ENCODE peak calls at places on chromosomes 5 and 9, in eight cellular contexts. E, H, D, C, O, L, X and T are unnamed samples.

GRCh38 chr5:142655339-142656267 is 30.3 kb downstream of the FGF1 start:
- DNase-seq in E (peak), H (peak), D (peak), C (peak), O (peak), L (peak), X (peak), T (peak)

GRCh38 chr5:77498952-77499351 is 6.8 kb upstream of the WDR41 start:
- DNase-seq in E (no peak), H (no peak), D (no peak), C (no peak), O (no peak), L (no peak), X (no peak), T (no peak)

GRCh38 chr9:22469928-22470544 is 23.4 kb downstream of the DMRTA1 start:
- DNase-seq in E (no peak), H (peak), D (no peak), C (peak), O (no peak), L (peak), X (no peak), T (no peak)

GRCh38 chr5:79181419-79182022 is 54.4 kb upstream of the JMY start:
- DNase-seq in E (no peak), H (no peak), D (no peak), C (no peak), O (no peak), L (no peak), X (no peak), T (no peak)

GRCh38 chr5:39151731-39152130 is 67.6 kb downstream of the FYB1 start:
- DNase-seq in E (no peak), H (no peak), D (no peak), C (no peak), O (no peak), L (no peak), X (no peak), T (no peak)

GRCh38 chr9:113352006-113352405 is 2.7 kb downstream of the BSPRY start:
- DNase-seq in E (no peak), H (no peak), D (no peak), C (peak), O (no peak), L (no peak), X (no peak), T (no peak)

GRCh38 chr5:14676320-14676719 is 11.8 kb downstream of the OTULIN start:
- DNase-seq in E (no peak), H (peak), D (no peak), C (peak), O (no peak), L (no peak), X (no peak), T (no peak)

GRCh38 chr5:56457887-56458451 is 224.8 kb upstream of the ANKRD55 start:
- DNase-seq in E (no peak), H (peak), D (no peak), C (no peak), O (no peak), L (no peak), X (no peak), T (no peak)

GRCh38 chr9:138073808-138074207 is 196.2 kb downstream of the CACNA1B start:
- DNase-seq in E (peak), H (no peak), D (no peak), C (no peak), O (no peak), L (no peak), X (no peak), T (no peak)

GRCh38 chr9:120710110-120710981 is 3.9 kb downstream of the MEGF9 start:
- DNase-seq in E (no peak), H (peak), D (no peak), C (peak), O (no peak), L (peak), X (no peak), T (no peak)

GRCh38 chr5:128764910-128765309 is 200.4 kb upstream of the SLC27A6 start:
- DNase-seq in E (no peak), H (no peak), D (no peak), C (no peak), O (no peak), L (no peak), X (no peak), T (no peak)

GRCh38 chr5:134227259-134227658 is 1.4 kb upstream of the PPP2CA start:
- DNase-seq in E (no peak), H (no peak), D (no peak), C (no peak), O (no peak), L (peak), X (no peak), T (peak)

GRCh38 chr9:33903157-33903780 is 86.3 kb downstream of the UBE2R2 start:
- DNase-seq in E (no peak), H (no peak), D (no peak), C (no peak), O (no peak), L (peak), X (no peak), T (no peak)

GRCh38 chr9:119667163-119667562 is 297.9 kb upstream of the BRINP1 start:
- DNase-seq in E (no peak), H (no peak), D (no peak), C (no peak), O (no peak), L (no peak), X (no peak), T (no peak)

GRCh38 chr5:107542831-107543231 is 127.9 kb downstream of the EFNA5 start:
- DNase-seq in E (peak), H (peak), D (no peak), C (peak), O (peak), L (peak), X (peak), T (no peak)

GRCh38 chr5:93512799-93513198 is 68.2 kb downstream of the NR2F1-AS1 start:
- DNase-seq in E (no peak), H (peak), D (no peak), C (peak), O (no peak), L (no peak), X (no peak), T (no peak)

GRCh38 chr5:133706732-133707430 is 94.5 kb upstream of the FSTL4 start:
- DNase-seq in E (no peak), H (no peak), D (no peak), C (no peak), O (no peak), L (no peak), X (no peak), T (no peak)

GRCh38 chr9:137034039-137034708 is 2.3 kb upstream of the FUT7 start:
- DNase-seq in E (no peak), H (no peak), D (no peak), C (no peak), O (no peak), L (no peak), X (no peak), T (no peak)

GRCh38 chr9:28600226-28600625 is 1026.9 kb upstream of the C9orf72 start:
- DNase-seq in E (no peak), H (no peak), D (no peak), C (no peak), O (no peak), L (no peak), X (no peak), T (no peak)

GRCh38 chr5:67028371-67028770 is 168.2 kb downstream of the CD180 start:
- DNase-seq in E (no peak), H (no peak), D (no peak), C (no peak), O (no peak), L (no peak), X (no peak), T (no peak)
- H3K27ac ChIP-seq in E (no peak), H (no peak), D (no peak), C (no peak), O (no peak), L (no peak), X (no peak), T (no peak)

GRCh38 chr9:134373953-134374300 is 47.7 kb downstream of the RXRA start:
- DNase-seq in E (no peak), H (no peak), D (peak), C (no peak), O (no peak), L (no peak), X (no peak), T (no peak)
- H3K27ac ChIP-seq in E (peak), H (no peak), D (peak), C (no peak), O (peak), L (no peak), X (peak), T (peak)

DNA sequence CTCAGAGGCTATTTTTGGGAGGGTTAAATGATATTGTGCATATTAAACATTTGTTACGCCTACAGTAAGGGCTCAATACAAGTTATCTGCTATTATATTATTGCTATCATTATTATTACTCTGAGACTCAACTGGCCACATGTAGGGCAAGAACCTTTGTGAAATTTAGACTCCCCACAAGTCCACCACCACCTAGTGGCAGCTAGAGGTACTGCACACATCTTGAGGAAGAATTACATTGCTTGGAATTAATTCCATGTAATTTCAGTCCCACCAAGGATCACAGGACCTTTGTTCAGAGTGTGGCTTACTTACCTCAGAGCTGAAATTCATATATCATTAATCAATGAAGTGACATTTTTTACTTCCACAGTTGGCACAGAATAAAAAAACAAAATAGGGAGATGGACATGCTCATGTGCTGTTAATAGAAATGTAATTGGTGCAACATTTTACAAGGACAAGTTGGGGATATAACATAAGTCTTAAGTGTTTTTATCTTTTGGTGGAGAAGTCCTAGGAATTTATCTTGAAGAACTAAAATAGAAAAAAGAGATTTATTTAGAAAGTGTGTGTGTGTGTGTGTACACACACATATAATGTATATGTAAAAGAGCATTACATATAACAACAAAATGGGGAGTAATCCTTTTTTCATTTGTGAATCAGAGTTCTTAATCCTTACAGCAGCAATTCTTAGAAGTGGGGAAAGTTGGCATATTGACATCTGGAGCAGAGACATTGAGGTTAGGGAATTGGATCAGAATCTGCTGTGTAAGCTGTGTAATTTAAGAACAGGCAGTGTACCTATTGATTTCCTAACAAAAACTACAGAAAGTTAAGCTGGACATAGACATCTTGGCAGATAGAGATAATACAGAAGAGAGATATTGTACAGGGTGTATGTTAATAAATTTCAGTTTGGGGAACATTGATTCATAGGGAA is 11.2 kb downstream of the MSANTD3 start:
- DNase-seq in E (peak), H (peak), D (no peak), C (peak), O (peak), L (peak), X (peak), T (no peak)
- H3K27ac ChIP-seq in E (no peak), H (no peak), D (no peak), C (no peak), O (no peak), L (no peak), X (no peak), T (no peak)

DNA sequence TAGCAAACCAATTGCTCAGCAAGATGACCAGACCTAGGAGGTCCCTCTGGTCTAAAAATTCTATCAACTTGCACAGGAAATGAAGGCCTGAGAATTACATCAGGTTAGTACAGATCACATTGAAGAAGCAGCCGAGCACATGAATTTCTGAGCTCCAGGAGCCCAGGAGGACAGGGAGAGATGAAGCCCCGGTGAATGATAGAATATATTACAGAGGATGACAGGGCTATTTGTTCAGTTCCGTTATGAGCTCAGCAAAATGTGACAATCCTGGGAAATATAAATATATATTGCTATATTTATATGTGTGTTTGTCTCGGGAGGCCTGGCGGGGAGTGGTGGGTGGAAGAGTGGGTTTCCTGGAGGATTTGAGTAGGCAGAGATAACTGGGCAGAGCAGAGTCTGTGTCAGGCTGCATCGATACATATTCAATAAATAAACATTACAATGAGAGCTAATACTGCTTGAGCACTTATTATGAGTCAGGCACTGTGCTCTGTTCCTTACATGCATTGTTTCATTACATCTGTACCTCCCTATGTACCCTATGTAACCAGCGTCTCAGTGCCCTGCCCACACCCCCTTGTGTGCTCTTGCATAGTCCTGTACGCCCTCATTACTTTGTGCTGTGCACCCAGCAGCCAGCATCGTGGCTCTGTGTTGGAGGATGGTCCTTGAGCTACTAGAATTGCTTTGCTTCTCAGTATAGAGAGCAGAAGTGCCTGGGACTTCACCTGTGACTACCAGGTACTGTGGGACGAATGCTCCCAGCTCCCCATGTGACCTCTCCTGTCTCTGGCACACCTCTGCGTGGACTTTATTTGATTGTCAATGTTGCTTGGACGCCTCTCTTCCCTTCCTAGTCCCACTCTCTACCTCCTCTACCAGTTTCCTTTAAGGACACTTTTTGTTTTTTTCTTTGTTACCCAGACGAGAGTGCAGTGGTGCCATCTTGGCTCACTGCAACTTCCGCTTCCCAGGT is 58.1 kb upstream of the KLF9 start:
- DNase-seq in E (no peak), H (no peak), D (no peak), C (no peak), O (no peak), L (no peak), X (no peak), T (no peak)
- H3K27ac ChIP-seq in E (no peak), H (no peak), D (peak), C (no peak), O (peak), L (no peak), X (peak), T (no peak)

GRCh38 chr9:88995205-88995604 is 3.9 kb downstream of the S1PR3 start:
- DNase-seq in E (no peak), H (peak), D (no peak), C (no peak), O (no peak), L (no peak), X (no peak), T (no peak)

GRCh38 chr9:88993327-88993726 is 2.1 kb downstream of the S1PR3 start:
- DNase-seq in E (no peak), H (peak), D (no peak), C (no peak), O (no peak), L (no peak), X (no peak), T (no peak)

GRCh38 chr9:88994820-88995180 is 3.5 kb downstream of the S1PR3 start:
- DNase-seq in E (no peak), H (peak), D (no peak), C (no peak), O (no peak), L (no peak), X (no peak), T (no peak)

GRCh38 chr9:88995627-88996026 is 4.4 kb downstream of the S1PR3 start:
- DNase-seq in E (no peak), H (no peak), D (no peak), C (no peak), O (no peak), L (no peak), X (no peak), T (no peak)

DNA sequence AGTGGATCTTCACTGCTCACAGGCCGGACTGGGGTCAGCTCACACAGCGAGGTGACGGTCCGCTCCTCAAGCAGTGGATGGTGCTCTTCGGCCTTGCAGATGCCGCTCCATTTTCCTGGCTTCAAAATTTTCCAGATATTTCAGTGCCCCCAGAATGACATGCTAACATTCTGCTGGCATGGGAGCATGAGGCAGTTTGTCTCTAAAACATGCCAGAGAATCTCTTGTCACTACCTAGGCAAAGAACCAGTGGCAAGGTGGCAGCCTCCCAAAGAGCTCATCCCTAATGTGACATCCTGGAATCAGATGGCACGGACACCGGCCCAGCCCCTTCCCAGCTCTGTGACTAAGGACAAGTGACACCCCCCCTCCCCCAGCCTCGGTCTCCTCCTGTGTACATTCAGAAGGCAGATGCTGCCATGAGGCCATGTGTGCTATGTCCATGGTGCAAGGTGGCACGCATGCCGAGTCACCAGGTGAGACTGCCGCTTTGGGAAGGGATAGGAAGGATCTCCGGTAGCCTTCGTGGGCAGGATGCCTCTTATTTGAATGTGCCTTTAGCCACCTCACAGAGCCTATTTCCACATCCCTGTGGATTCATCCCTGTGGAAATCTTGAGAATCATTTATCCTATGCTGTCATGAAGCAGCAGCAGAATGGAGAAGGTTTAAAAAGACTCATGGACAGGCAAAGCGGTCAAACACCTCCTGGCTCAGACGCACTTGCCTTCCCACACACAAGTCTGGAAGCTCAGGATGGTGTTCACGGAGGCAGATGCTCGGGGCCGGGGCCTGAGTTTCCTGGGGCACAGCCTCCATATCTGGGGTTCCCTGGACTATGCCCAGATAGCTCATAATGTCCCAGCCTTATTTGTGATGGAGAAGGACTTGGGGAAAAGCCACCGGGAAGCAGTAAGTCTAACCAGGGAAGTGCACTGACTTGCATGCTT is 2.9 kb downstream of the S1PR3 start:
- DNase-seq in E (no peak), H (no peak), D (no peak), C (no peak), O (no peak), L (no peak), X (no peak), T (no peak)
- H3K27ac ChIP-seq in E (no peak), H (no peak), D (no peak), C (no peak), O (no peak), L (no peak), X (no peak), T (no peak)